ENCODE peak calls at places on chromosomes 7 and 10, in nine cellular contexts. K is Panc1; N is tibial artery; T is foreskin keratinocyte; X is epithelial cell of esophagus; S is CD8-positive, alpha-beta T cell; U is dorsolateral prefrontal cortex; B is GM12865; L is activated CD8-positive, alpha-beta T cell treated with anti-CD3 and anti-CD28 coated beads for 36 hours. H is an unnamed sample.

GRCh38 chr7:157065046-157065445 is 54.6 kb upstream of the MNX1 start:
- DNase-seq in K (no peak), N (no peak), T (no peak), X (no peak), S (no peak), U (no peak), B (no peak), L (no peak), H (no peak)

GRCh38 chr10:17233534-17233933 is 5.5 kb downstream of the VIM start:
- DNase-seq in K (no peak), N (peak), T (no peak), X (no peak), S (no peak), U (no peak), B (no peak), L (no peak), H (no peak)

GRCh38 chr7:91408388-91409154 is 144.3 kb downstream of the FZD1 start:
- DNase-seq in K (no peak), N (no peak), T (no peak), X (no peak), S (no peak), U (no peak), B (no peak), L (no peak), H (no peak)

GRCh38 chr7:155216475-155217272 is 81.0 kb upstream of the INSIG1 start:
- DNase-seq in K (no peak), N (peak), T (no peak), X (no peak), S (no peak), U (no peak), B (no peak), L (no peak), H (no peak)

GRCh38 chr7:71239517-71239916 is 107.6 kb downstream of the GALNT17 start:
- DNase-seq in K (no peak), N (no peak), T (no peak), X (no peak), S (no peak), U (no peak), B (no peak), L (no peak), H (no peak)

GRCh38 chr7:97480700-97481410 is 251.0 kb upstream of the TAC1 start:
- DNase-seq in K (no peak), N (no peak), T (no peak), X (no peak), S (no peak), U (peak), B (no peak), L (no peak), H (no peak)

GRCh38 chr7:44849277-44850210 is 1.7 kb upstream of the H2AZ2 start:
- DNase-seq in K (no peak), N (no peak), T (peak), X (no peak), S (no peak), U (no peak), B (no peak), L (no peak), H (no peak)

GRCh38 chr10:86592413-86592812 is 61.9 kb upstream of the OPN4 start:
- DNase-seq in K (no peak), N (no peak), T (peak), X (peak), S (no peak), U (no peak), B (no peak), L (no peak), H (no peak)

GRCh38 chr10:96341219-96342182 is 17.3 kb downstream of the OPALIN start:
- DNase-seq in K (no peak), N (no peak), T (no peak), X (no peak), S (no peak), U (no peak), B (peak), L (no peak), H (no peak)

GRCh38 chr10:103845983-103846382 is 9.4 kb downstream of the SH3PXD2A start:
- DNase-seq in K (no peak), N (no peak), T (no peak), X (no peak), S (no peak), U (no peak), B (peak), L (peak), H (no peak)

GRCh38 chr10:112952282-112952991 is 2.4 kb downstream of the TCF7L2 start:
- DNase-seq in K (no peak), N (peak), T (no peak), X (no peak), S (no peak), U (no peak), B (no peak), L (no peak), H (no peak)

GRCh38 chr10:67772894-67773511 is 65.0 kb downstream of the DNAJC12 start:
- DNase-seq in K (no peak), N (no peak), T (no peak), X (no peak), S (no peak), U (no peak), B (peak), L (no peak), H (no peak)

GRCh38 chr10:48938281-48938680 is 1.4 kb downstream of the LRRC18 start:
- DNase-seq in K (no peak), N (no peak), T (no peak), X (no peak), S (no peak), U (no peak), B (no peak), L (no peak), H (no peak)

GRCh38 chr10:133264455-133264854 is 12.2 kb downstream of the ADAM8 start:
- DNase-seq in K (no peak), N (no peak), T (no peak), X (peak), S (no peak), U (no peak), B (no peak), L (peak), H (no peak)

GRCh38 chr7:105769951-105770628 is 106.3 kb downstream of the ATXN7L1 start:
- DNase-seq in K (no peak), N (no peak), T (no peak), X (peak), S (no peak), U (no peak), B (peak), L (peak), H (no peak)

GRCh38 chr10:131943021-131943814 is 38.5 kb downstream of the BNIP3 start:
- DNase-seq in K (no peak), N (no peak), T (no peak), X (peak), S (no peak), U (no peak), B (no peak), L (peak), H (no peak)

GRCh38 chr10:11869211-11869610 is 46.1 kb downstream of the PROSER2 start:
- DNase-seq in K (no peak), N (no peak), T (no peak), X (no peak), S (no peak), U (no peak), B (no peak), L (no peak), H (no peak)

GRCh38 chr7:1397491-1398327 is 61.6 kb downstream of the MICALL2 start:
- DNase-seq in K (no peak), N (no peak), T (peak), X (no peak), S (no peak), U (no peak), B (no peak), L (no peak), H (no peak)

GRCh38 chr7:20535541-20535940 is 79.9 kb upstream of the ABCB5 start:
- DNase-seq in K (no peak), N (no peak), T (no peak), X (no peak), S (no peak), U (no peak), B (no peak), L (no peak), H (no peak)

GRCh38 chr7:42247301-42247700 is 10.3 kb upstream of the GLI3 start:
- DNase-seq in K (no peak), N (no peak), T (no peak), X (no peak), S (no peak), U (no peak), B (no peak), L (no peak), H (no peak)
- TF ChIP-seq CTCF in K (no peak), N (no peak), T (no peak), X (no peak), S (no peak), U (no peak), B (no peak), L (no peak), H (no peak)

GRCh38 chr10:111281516-111281915 is 204.7 kb downstream of the ADRA2A start:
- DNase-seq in K (no peak), N (no peak), T (no peak), X (peak), S (no peak), U (no peak), B (no peak), L (no peak), H (no peak)
- TF ChIP-seq CTCF in K (peak), N (no peak), T (peak), X (no peak), S (no peak), U (no peak), B (no peak), L (no peak), H (peak)

GRCh38 chr7:133207687-133208086 is 45.2 kb upstream of the EXOC4 start:
- DNase-seq in K (no peak), N (no peak), T (no peak), X (no peak), S (no peak), U (no peak), B (peak), L (no peak), H (no peak)
- TF ChIP-seq CTCF in K (peak), N (no peak), T (peak), X (no peak), S (no peak), U (no peak), B (peak), L (no peak), H (peak)

GRCh38 chr7:5629941-5630340 is 151.5 kb downstream of the RNF216 start:
- DNase-seq in K (no peak), N (no peak), T (peak), X (peak), S (peak), U (peak), B (no peak), L (peak), H (no peak)
- TF ChIP-seq CTCF in K (no peak), N (no peak), T (peak), X (peak), S (no peak), U (no peak), B (no peak), L (no peak), H (no peak)